ENCODE peak calls at places on chromosome 11, in eight cellular contexts. N is stimulated activated CD4-positive, alpha-beta T cell treated with anti-CD3 and anti-CD28 coated beads, Interleukin-2, amount 100 ng/mL, for 48 hours; W is GM04504; X is germinal center; P is AML-193; D is SHP77; Z is mammary epithelial cell; S is bronchial epithelial cell. V is an unnamed sample.

GRCh38 chr11:27209562-27210005 is 153.4 kb downstream of the CCDC34 start:
- DNase-seq in N (no peak), W (peak; percentile 81), X (no peak), P (no peak), D (peak; percentile 34), Z (peak; percentile 98), S (peak; percentile 99), V (no peak)

GRCh38 chr11:92681606-92682005 is 287.8 kb upstream of the MTNR1B start:
- DNase-seq in N (no peak), W (no peak), X (no peak), P (no peak), D (no peak), Z (no peak), S (no peak), V (no peak)

GRCh38 chr11:108239076-108239475 is 16.2 kb downstream of the ATM start:
- DNase-seq in N (no peak), W (no peak), X (no peak), P (no peak), D (no peak), Z (no peak), S (no peak), V (no peak)

GRCh38 chr11:23865341-23865975 is 631.4 kb upstream of the LUZP2 start:
- DNase-seq in N (no peak), W (peak; percentile 27), X (no peak), P (no peak), D (no peak), Z (peak; percentile 9), S (peak; percentile 47), V (no peak)

GRCh38 chr11:124339671-124340447 is 19.9 kb upstream of the OR8D2 start:
- DNase-seq in N (no peak), W (no peak), X (no peak), P (no peak), D (no peak), Z (no peak), S (no peak), V (peak; percentile 14)

GRCh38 chr11:75495749-75496641 is 29.7 kb downstream of the GDPD5 start:
- DNase-seq in N (no peak), W (no peak), X (no peak), P (no peak), D (no peak), Z (no peak), S (no peak), V (no peak)

GRCh38 chr11:66974724-66975402 is at the start of gene C11orf86:
- DNase-seq in N (no peak), W (no peak), X (no peak), P (no peak), D (no peak), Z (no peak), S (no peak), V (no peak)

GRCh38 chr11:77473001-77473800 is 693 bp downstream of the PAK1 start:
- DNase-seq in N (peak; percentile 17), W (no peak), X (peak; percentile 68), P (no peak), D (no peak), Z (peak; percentile 50), S (no peak), V (no peak)

GRCh38 chr11:368414-369335 is 624 bp upstream of the B4GALNT4 start:
- DNase-seq in N (no peak), W (no peak), X (no peak), P (no peak), D (no peak), Z (no peak), S (no peak), V (no peak)

GRCh38 chr11:74397531-74398243 is 546 bp downstream of the PGM2L1 start:
- DNase-seq in N (peak; percentile 12), W (no peak), X (peak; percentile 60), P (peak; percentile 72), D (peak; percentile 67), Z (peak; percentile 75), S (peak; percentile 68), V (no peak)

GRCh38 chr11:9759519-9760179 is 95.8 kb downstream of the SWAP70 start:
- DNase-seq in N (peak; percentile 85), W (peak; percentile 99), X (peak; percentile 77), P (peak; percentile 83), D (peak; percentile 44), Z (peak; percentile 100), S (peak; percentile 100), V (no peak)

GRCh38 chr11:73189315-73189714 is 28.8 kb upstream of the P2RY2 start:
- DNase-seq in N (no peak), W (no peak), X (peak; percentile 72), P (peak; percentile 90), D (no peak), Z (no peak), S (no peak), V (peak; percentile 71)

GRCh38 chr11:330694-331314 is 10.1 kb upstream of the IFITM3 start:
- DNase-seq in N (no peak), W (no peak), X (no peak), P (no peak), D (no peak), Z (no peak), S (no peak), V (no peak)

GRCh38 chr11:73237471-73238290 is 19.6 kb downstream of the P2RY2 start:
- DNase-seq in N (no peak), W (no peak), X (no peak), P (no peak), D (no peak), Z (no peak), S (no peak), V (no peak)

GRCh38 chr11:19889531-19889930 is 176.9 kb downstream of the NAV2 start:
- DNase-seq in N (no peak), W (no peak), X (no peak), P (no peak), D (no peak), Z (no peak), S (no peak), V (no peak)

GRCh38 chr11:27100534-27100933 is 59.9 kb downstream of the BBOX1 start:
- DNase-seq in N (no peak), W (no peak), X (no peak), P (no peak), D (no peak), Z (peak; percentile 23), S (peak; percentile 54), V (no peak)

GRCh38 chr11:126061707-126062678 is 673 bp downstream of the CDON start:
- DNase-seq in N (no peak), W (no peak), X (peak; percentile 24), P (peak; percentile 6), D (peak; percentile 19), Z (peak; percentile 35), S (peak; percentile 45), V (peak; percentile 52)

GRCh38 chr11:66728760-66729385 is at the start of gene SPTBN2:
- DNase-seq in N (no peak), W (no peak), X (no peak), P (no peak), D (peak; percentile 29), Z (no peak), S (no peak), V (no peak)

GRCh38 chr11:19953909-19954308 is 206.4 kb downstream of the DBX1 start:
- DNase-seq in N (no peak), W (no peak), X (no peak), P (no peak), D (peak; percentile 49), Z (peak; percentile 80), S (peak; percentile 81), V (peak; percentile 95)

GRCh38 chr11:17985517-17985916 is 27.3 kb downstream of the SERGEF start:
- DNase-seq in N (no peak), W (no peak), X (no peak), P (no peak), D (no peak), Z (peak; percentile 85), S (peak; percentile 85), V (peak; percentile 35)

GRCh38 chr11:12207384-12208150 is 97.2 kb downstream of the MICAL2 start:
- DNase-seq in N (peak; percentile 45), W (no peak), X (no peak), P (no peak), D (no peak), Z (no peak), S (no peak), V (no peak)

GRCh38 chr11:120121336-120121735 is 16.6 kb downstream of the TRIM29 start:
- DNase-seq in N (no peak), W (no peak), X (no peak), P (no peak), D (no peak), Z (peak; percentile 89), S (peak; percentile 84), V (no peak)

GRCh38 chr11:117823941-117824420 is 563 bp downstream of the FXYD2 start:
- DNase-seq in N (no peak), W (no peak), X (no peak), P (no peak), D (no peak), Z (no peak), S (no peak), V (no peak)

GRCh38 chr11:100682247-100682969 is 4.7 kb upstream of the ARHGAP42 start:
- DNase-seq in N (no peak), W (peak; percentile 10), X (peak; percentile 10), P (no peak), D (peak; percentile 11), Z (peak; percentile 24), S (peak; percentile 30), V (no peak)

GRCh38 chr11:1008001-1008400 is 28.5 kb downstream of the MUC6 start:
- DNase-seq in N (no peak), W (no peak), X (no peak), P (no peak), D (no peak), Z (no peak), S (no peak), V (no peak)

GRCh38 chr11:121347094-121347493 is 54.5 kb downstream of the SC5D start:
- DNase-seq in N (no peak), W (no peak), X (no peak), P (no peak), D (no peak), Z (no peak), S (no peak), V (no peak)

GRCh38 chr11:10693509-10694071 is at the start of gene IRAG1:
- DNase-seq in N (no peak), W (no peak), X (no peak), P (no peak), D (no peak), Z (no peak), S (no peak), V (no peak)

GRCh38 chr11:72683782-72684200 is 9.6 kb upstream of the PDE2A start:
- DNase-seq in N (peak; percentile 74), W (no peak), X (peak; percentile 82), P (no peak), D (peak; percentile 33), Z (no peak), S (peak; percentile 35), V (no peak)

GRCh38 chr11:63508009-63508408 is 2.1 kb downstream of the LGALS12 start:
- DNase-seq in N (no peak), W (no peak), X (no peak), P (peak; percentile 69), D (no peak), Z (no peak), S (no peak), V (peak; percentile 94)